ENCODE peak calls at places on chromosomes 5 and 9, in ten cellular contexts. T is stimulated activated CD4-positive, alpha-beta T cell treated with anti-CD3 and anti-CD28 coated beads, Interleukin-2, amount 100 ng/mL, for 48 hours; D is A549; L is AG04450; A is GM19239; N is NCI-H774; Q is activated CD4-positive, alpha-beta T cell treated with anti-CD3 and anti-CD28 coated beads for 48 hours; B is astrocyte of the hippocampus; R is NCI-H510A treated with DMSO at 0.1 percent for 48 hours; X is cardiac fibroblast. K is an unnamed sample.
A peak's percentile ranks its signal among the peaks of the same experiment; 100 is the strongest.

GRCh38 chr5:29016067-29016466 is 1977.7 kb upstream of the CDH9 start:
- DNase-seq in T (no peak), D (no peak), L (no peak), A (no peak), N (no peak), Q (no peak), B (no peak), R (no peak), X (no peak), K (no peak)

GRCh38 chr5:108371263-108371662 is 10.6 kb downstream of the FBXL17 start:
- DNase-seq in T (no peak), D (no peak), L (no peak), A (no peak), N (no peak), Q (no peak), B (no peak), R (no peak), X (no peak), K (no peak)

GRCh38 chr9:92726348-92726747 is 38.3 kb downstream of the BICD2 start:
- DNase-seq in T (no peak), D (no peak), L (no peak), A (no peak), N (no peak), Q (no peak), B (no peak), R (no peak), X (no peak), K (no peak)

GRCh38 chr9:6827370-6827949 is 69.7 kb downstream of the KDM4C start:
- DNase-seq in T (peak; percentile 37), D (peak; percentile 51), L (peak; percentile 13), A (peak; percentile 15), N (peak; percentile 24), Q (peak; percentile 49), B (peak; percentile 74), R (peak; percentile 32), X (peak; percentile 66), K (no peak)

GRCh38 chr5:132489871-132490483 is 596 bp downstream of the IRF1 start:
- DNase-seq in T (no peak), D (peak; percentile 43), L (no peak), A (no peak), N (no peak), Q (peak; percentile 64), B (peak; percentile 71), R (no peak), X (peak; percentile 36), K (no peak)

GRCh38 chr5:143952809-143953208 is 140.8 kb downstream of the HMHB1 start:
- DNase-seq in T (no peak), D (no peak), L (no peak), A (no peak), N (no peak), Q (no peak), B (no peak), R (no peak), X (no peak), K (no peak)

GRCh38 chr5:91641730-91642350 is 258.7 kb upstream of the ARRDC3 start:
- DNase-seq in T (no peak), D (peak; percentile 4), L (peak; percentile 3), A (peak; percentile 2), N (peak; percentile 9), Q (no peak), B (peak; percentile 63), R (peak; percentile 41), X (peak; percentile 70), K (no peak)

GRCh38 chr9:35797311-35798109 is 6.1 kb downstream of the NPR2 start:
- DNase-seq in T (no peak), D (no peak), L (no peak), A (no peak), N (no peak), Q (no peak), B (no peak), R (no peak), X (no peak), K (no peak)

GRCh38 chr5:132103380-132103951 is 29.9 kb downstream of the CSF2 start:
- DNase-seq in T (peak; percentile 58), D (peak; percentile 58), L (peak; percentile 74), A (peak; percentile 56), N (no peak), Q (peak; percentile 80), B (peak; percentile 95), R (no peak), X (peak; percentile 98), K (peak; percentile 62)

GRCh38 chr9:17481565-17481964 is 97.3 kb upstream of the SH3GL2 start:
- DNase-seq in T (no peak), D (no peak), L (no peak), A (no peak), N (no peak), Q (no peak), B (no peak), R (no peak), X (no peak), K (no peak)

GRCh38 chr5:172509405-172509781 is 55.1 kb upstream of the SH3PXD2B start:
- DNase-seq in T (no peak), D (no peak), L (no peak), A (no peak), N (no peak), Q (no peak), B (no peak), R (no peak), X (no peak), K (peak; percentile 22)

GRCh38 chr5:96070625-96071246 is 109.1 kb upstream of the ELL2 start:
- DNase-seq in T (no peak), D (no peak), L (no peak), A (no peak), N (no peak), Q (no peak), B (no peak), R (no peak), X (no peak), K (no peak)

GRCh38 chr5:146761809-146762208 is 116.7 kb downstream of the PPP2R2B start:
- DNase-seq in T (no peak), D (no peak), L (no peak), A (no peak), N (no peak), Q (no peak), B (no peak), R (no peak), X (no peak), K (no peak)

GRCh38 chr9:123129411-123129810 is 95.9 kb downstream of the GPR21 start:
- DNase-seq in T (no peak), D (no peak), L (no peak), A (no peak), N (no peak), Q (no peak), B (no peak), R (no peak), X (no peak), K (no peak)

GRCh38 chr9:129697111-129697955 is 31.9 kb downstream of the PRRX2 start:
- DNase-seq in T (peak; percentile 34), D (peak; percentile 60), L (peak; percentile 29), A (no peak), N (no peak), Q (peak; percentile 71), B (peak; percentile 83), R (peak; percentile 5), X (peak; percentile 80), K (no peak)

GRCh38 chr5:151081426-151082273 is 816 bp upstream of the TNIP1 start:
- DNase-seq in T (no peak), D (no peak), L (no peak), A (no peak), N (no peak), Q (no peak), B (no peak), R (peak; percentile 50), X (peak; percentile 82), K (no peak)

GRCh38 chr5:56264417-56265025 is 31.4 kb upstream of the ANKRD55 start:
- DNase-seq in T (no peak), D (peak; percentile 35), L (no peak), A (no peak), N (peak; percentile 11), Q (peak; percentile 31), B (no peak), R (peak; percentile 33), X (peak; percentile 66), K (peak; percentile 25)

GRCh38 chr9:77514886-77515711 is 133.0 kb downstream of the GNA14 start:
- DNase-seq in T (no peak), D (no peak), L (no peak), A (no peak), N (no peak), Q (no peak), B (peak; percentile 87), R (no peak), X (peak; percentile 93), K (no peak)

GRCh38 chr9:127444921-127445850 is 6.0 kb downstream of the RPL12 start:
- DNase-seq in T (no peak), D (no peak), L (no peak), A (no peak), N (no peak), Q (peak; percentile 22), B (peak; percentile 69), R (no peak), X (peak; percentile 52), K (no peak)

GRCh38 chr9:13264788-13265187 is 14.7 kb downstream of the MPDZ start:
- DNase-seq in T (no peak), D (no peak), L (no peak), A (no peak), N (no peak), Q (no peak), B (peak; percentile 94), R (no peak), X (no peak), K (no peak)

GRCh38 chr9:22037954-22038690 is 29.0 kb upstream of the CDKN2B start:
- DNase-seq in T (no peak), D (no peak), L (no peak), A (no peak), N (no peak), Q (no peak), B (peak; percentile 41), R (peak; percentile 7), X (peak; percentile 75), K (no peak)

GRCh38 chr5:128163991-128164390 is 80.4 kb downstream of the SLC12A2 start:
- DNase-seq in T (no peak), D (no peak), L (peak; percentile 2), A (no peak), N (no peak), Q (no peak), B (peak; percentile 72), R (no peak), X (peak; percentile 63), K (no peak)

GRCh38 chr5:151107738-151108520 is 27.1 kb upstream of the TNIP1 start:
- DNase-seq in T (no peak), D (no peak), L (no peak), A (no peak), N (no peak), Q (no peak), B (peak; percentile 88), R (no peak), X (peak; percentile 39), K (peak; percentile 86)

GRCh38 chr5:122805481-122805880 is 30.6 kb downstream of the SNX2 start:
- DNase-seq in T (no peak), D (no peak), L (no peak), A (no peak), N (no peak), Q (no peak), B (no peak), R (no peak), X (peak; percentile 81), K (no peak)

GRCh38 chr5:126723643-126724042 is 53.3 kb upstream of the LMNB1 start:
- DNase-seq in T (no peak), D (no peak), L (no peak), A (no peak), N (no peak), Q (no peak), B (no peak), R (no peak), X (peak; percentile 48), K (no peak)

GRCh38 chr9:19875291-19875910 is 86.6 kb upstream of the SLC24A2 start:
- DNase-seq in T (no peak), D (no peak), L (no peak), A (no peak), N (no peak), Q (no peak), B (peak; percentile 9), R (no peak), X (peak; percentile 59), K (no peak)

GRCh38 chr5:174327317-174327864 is 281.9 kb downstream of the NSG2 start:
- DNase-seq in T (peak; percentile 57), D (peak; percentile 83), L (peak; percentile 51), A (peak; percentile 50), N (peak; percentile 53), Q (peak; percentile 75), B (peak; percentile 91), R (peak; percentile 86), X (peak; percentile 75), K (peak; percentile 40)

GRCh38 chr5:67065237-67065636 is 131.4 kb downstream of the CD180 start:
- DNase-seq in T (no peak), D (no peak), L (no peak), A (no peak), N (no peak), Q (peak; percentile 60), B (no peak), R (peak; percentile 17), X (no peak), K (no peak)